ENCODE peak calls at places on chromosome 16, in ten cellular contexts. One of them, this sample, is unnamed.

GRCh38 chr16:51434567-51435198 is 283.6 kb upstream of the SALL1 start:
- DNase-seq in ascending aorta: no peak
- DNase-seq in fibroblast of the aortic adventitia: no peak
- DNase-seq in H9: no peak
- DNase-seq in OCI-LY7: no peak
- DNase-seq in PC-3: no peak
- DNase-seq in uterus: no peak
- DNase-seq in AG09319: no peak
- DNase-seq in astrocyte of the spinal cord: no peak
- DNase-seq in mesothelial cell of epicardium: no peak
- DNase-seq in this sample: no peak

GRCh38 chr16:12771341-12771798 is 32.3 kb downstream of the CPPED1 start:
- DNase-seq in ascending aorta: no peak
- DNase-seq in fibroblast of the aortic adventitia: peak; percentile 33
- DNase-seq in H9: no peak
- DNase-seq in OCI-LY7: no peak
- DNase-seq in PC-3: no peak
- DNase-seq in uterus: no peak
- DNase-seq in AG09319: no peak
- DNase-seq in astrocyte of the spinal cord: peak; percentile 17
- DNase-seq in mesothelial cell of epicardium: no peak
- DNase-seq in this sample: no peak

GRCh38 chr16:85402910-85403692 is 210.0 kb upstream of the GSE1 start:
- DNase-seq in ascending aorta: no peak
- DNase-seq in fibroblast of the aortic adventitia: peak; percentile 43
- DNase-seq in H9: no peak
- DNase-seq in OCI-LY7: no peak
- DNase-seq in PC-3: no peak
- DNase-seq in uterus: peak; percentile 31
- DNase-seq in AG09319: no peak
- DNase-seq in astrocyte of the spinal cord: peak; percentile 36
- DNase-seq in mesothelial cell of epicardium: no peak
- DNase-seq in this sample: no peak

GRCh38 chr16:627458-628239 is 3.1 kb upstream of the WFIKKN1 start:
- DNase-seq in ascending aorta: no peak
- DNase-seq in fibroblast of the aortic adventitia: peak; percentile 18
- DNase-seq in H9: peak; percentile 33
- DNase-seq in OCI-LY7: no peak
- DNase-seq in PC-3: peak; percentile 46
- DNase-seq in uterus: no peak
- DNase-seq in AG09319: no peak
- DNase-seq in astrocyte of the spinal cord: no peak
- DNase-seq in mesothelial cell of epicardium: peak; percentile 27
- DNase-seq in this sample: peak; percentile 57

GRCh38 chr16:73888840-73889577 is 407.6 kb upstream of the PSMD7 start:
- DNase-seq in ascending aorta: no peak
- DNase-seq in fibroblast of the aortic adventitia: no peak
- DNase-seq in H9: no peak
- DNase-seq in OCI-LY7: no peak
- DNase-seq in PC-3: no peak
- DNase-seq in uterus: no peak
- DNase-seq in AG09319: no peak
- DNase-seq in astrocyte of the spinal cord: no peak
- DNase-seq in mesothelial cell of epicardium: no peak
- DNase-seq in this sample: no peak

GRCh38 chr16:46903255-46903905 is 19.2 kb downstream of the GPT2 start:
- DNase-seq in ascending aorta: no peak
- DNase-seq in fibroblast of the aortic adventitia: no peak
- DNase-seq in H9: no peak
- DNase-seq in OCI-LY7: no peak
- DNase-seq in PC-3: no peak
- DNase-seq in uterus: no peak
- DNase-seq in AG09319: no peak
- DNase-seq in astrocyte of the spinal cord: no peak
- DNase-seq in mesothelial cell of epicardium: no peak
- DNase-seq in this sample: no peak

GRCh38 chr16:27759947-27760844 is 210.3 kb downstream of the KATNIP start:
- DNase-seq in ascending aorta: no peak
- DNase-seq in fibroblast of the aortic adventitia: no peak
- DNase-seq in H9: no peak
- DNase-seq in OCI-LY7: no peak
- DNase-seq in PC-3: no peak
- DNase-seq in uterus: no peak
- DNase-seq in AG09319: no peak
- DNase-seq in astrocyte of the spinal cord: no peak
- DNase-seq in mesothelial cell of epicardium: no peak
- DNase-seq in this sample: no peak

GRCh38 chr16:8958344-8958808 is 5.3 kb downstream of the USP7 start:
- DNase-seq in ascending aorta: peak; percentile 72
- DNase-seq in fibroblast of the aortic adventitia: peak; percentile 59
- DNase-seq in H9: no peak
- DNase-seq in OCI-LY7: peak; percentile 33
- DNase-seq in PC-3: peak; percentile 39
- DNase-seq in uterus: peak; percentile 24
- DNase-seq in AG09319: no peak
- DNase-seq in astrocyte of the spinal cord: peak; percentile 42
- DNase-seq in mesothelial cell of epicardium: no peak
- DNase-seq in this sample: no peak

GRCh38 chr16:17026600-17027242 is 444.0 kb downstream of the XYLT1 start:
- DNase-seq in ascending aorta: no peak
- DNase-seq in fibroblast of the aortic adventitia: no peak
- DNase-seq in H9: no peak
- DNase-seq in OCI-LY7: no peak
- DNase-seq in PC-3: no peak
- DNase-seq in uterus: no peak
- DNase-seq in AG09319: no peak
- DNase-seq in astrocyte of the spinal cord: no peak
- DNase-seq in mesothelial cell of epicardium: no peak
- DNase-seq in this sample: no peak

GRCh38 chr16:54545890-54546476 is 259.4 kb upstream of the IRX3 start:
- DNase-seq in ascending aorta: no peak
- DNase-seq in fibroblast of the aortic adventitia: no peak
- DNase-seq in H9: no peak
- DNase-seq in OCI-LY7: no peak
- DNase-seq in PC-3: no peak
- DNase-seq in uterus: no peak
- DNase-seq in AG09319: no peak
- DNase-seq in astrocyte of the spinal cord: no peak
- DNase-seq in mesothelial cell of epicardium: no peak
- DNase-seq in this sample: no peak

GRCh38 chr16:10665166-10665565 is 29.6 kb downstream of the TEKT5 start:
- DNase-seq in ascending aorta: no peak
- DNase-seq in fibroblast of the aortic adventitia: no peak
- DNase-seq in H9: no peak
- DNase-seq in OCI-LY7: no peak
- DNase-seq in PC-3: no peak
- DNase-seq in uterus: no peak
- DNase-seq in AG09319: no peak
- DNase-seq in astrocyte of the spinal cord: no peak
- DNase-seq in mesothelial cell of epicardium: no peak
- DNase-seq in this sample: no peak

GRCh38 chr16:10667239-10667638 is 27.5 kb downstream of the TEKT5 start:
- DNase-seq in ascending aorta: no peak
- DNase-seq in fibroblast of the aortic adventitia: no peak
- DNase-seq in H9: no peak
- DNase-seq in OCI-LY7: no peak
- DNase-seq in PC-3: peak; percentile 22
- DNase-seq in uterus: no peak
- DNase-seq in AG09319: no peak
- DNase-seq in astrocyte of the spinal cord: no peak
- DNase-seq in mesothelial cell of epicardium: no peak
- DNase-seq in this sample: no peak

GRCh38 chr16:10669791-10670190 is 24.9 kb downstream of the TEKT5 start:
- DNase-seq in ascending aorta: no peak
- DNase-seq in fibroblast of the aortic adventitia: no peak
- DNase-seq in H9: no peak
- DNase-seq in OCI-LY7: no peak
- DNase-seq in PC-3: no peak
- DNase-seq in uterus: no peak
- DNase-seq in AG09319: no peak
- DNase-seq in astrocyte of the spinal cord: no peak
- DNase-seq in mesothelial cell of epicardium: no peak
- DNase-seq in this sample: no peak

GRCh38 chr16:10671729-10672128 is 23.0 kb downstream of the TEKT5 start:
- DNase-seq in ascending aorta: no peak
- DNase-seq in fibroblast of the aortic adventitia: no peak
- DNase-seq in H9: no peak
- DNase-seq in OCI-LY7: no peak
- DNase-seq in PC-3: no peak
- DNase-seq in uterus: no peak
- DNase-seq in AG09319: no peak
- DNase-seq in astrocyte of the spinal cord: no peak
- DNase-seq in mesothelial cell of epicardium: no peak
- DNase-seq in this sample: no peak

GRCh38 chr16:10668322-10669045 is 26.2 kb downstream of the TEKT5 start:
- DNase-seq in ascending aorta: no peak
- DNase-seq in fibroblast of the aortic adventitia: peak; percentile 19
- DNase-seq in H9: peak; percentile 77
- DNase-seq in OCI-LY7: peak; percentile 21
- DNase-seq in PC-3: peak; percentile 45
- DNase-seq in uterus: no peak
- DNase-seq in AG09319: no peak
- DNase-seq in astrocyte of the spinal cord: peak; percentile 8
- DNase-seq in mesothelial cell of epicardium: no peak
- DNase-seq in this sample: no peak
- TF ChIP-seq CTCF in ascending aorta: no peak
- TF ChIP-seq CTCF in fibroblast of the aortic adventitia: peak; percentile 55
- TF ChIP-seq CTCF in H9: peak; percentile 75
- TF ChIP-seq CTCF in OCI-LY7: peak; percentile 72
- TF ChIP-seq CTCF in PC-3: peak; percentile 60
- TF ChIP-seq CTCF in uterus: no peak
- TF ChIP-seq CTCF in AG09319: peak; percentile 52
- TF ChIP-seq CTCF in astrocyte of the spinal cord: peak; percentile 69
- TF ChIP-seq CTCF in mesothelial cell of epicardium: no peak
- TF ChIP-seq CTCF in this sample: no peak

DNA sequence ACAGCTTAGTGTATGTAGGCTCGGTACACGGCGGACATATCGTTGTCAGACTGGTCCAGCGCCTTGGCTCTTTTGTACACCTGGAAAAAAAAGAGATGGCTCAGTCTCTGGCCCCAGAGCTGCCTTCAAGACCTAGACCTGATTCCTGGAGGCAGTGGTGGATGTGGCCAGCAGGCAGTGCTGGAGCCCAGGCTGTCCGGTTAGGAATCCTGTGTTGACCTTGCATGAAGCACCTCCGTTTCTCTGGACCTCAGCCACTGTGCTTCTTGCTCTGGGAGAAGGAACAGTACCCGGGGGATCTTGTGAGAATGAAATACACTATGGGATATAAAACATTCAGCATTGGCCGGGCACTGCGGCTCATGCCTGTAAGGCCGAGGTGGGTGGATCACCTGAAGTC is 2.8 kb upstream of the ROGDI start:
- DNase-seq in ascending aorta: no peak
- DNase-seq in fibroblast of the aortic adventitia: no peak
- DNase-seq in H9: no peak
- DNase-seq in OCI-LY7: no peak
- DNase-seq in PC-3: no peak
- DNase-seq in uterus: no peak
- DNase-seq in AG09319: no peak
- DNase-seq in astrocyte of the spinal cord: no peak
- DNase-seq in mesothelial cell of epicardium: no peak
- DNase-seq in this sample: no peak
- TF ChIP-seq CTCF in ascending aorta: no peak
- TF ChIP-seq CTCF in fibroblast of the aortic adventitia: no peak
- TF ChIP-seq CTCF in H9: no peak
- TF ChIP-seq CTCF in OCI-LY7: no peak
- TF ChIP-seq CTCF in PC-3: no peak
- TF ChIP-seq CTCF in uterus: no peak
- TF ChIP-seq CTCF in AG09319: no peak
- TF ChIP-seq CTCF in astrocyte of the spinal cord: no peak
- TF ChIP-seq CTCF in mesothelial cell of epicardium: no peak
- TF ChIP-seq CTCF in this sample: no peak

GRCh38 chr16:13835357-13835756 is 84.6 kb upstream of the ERCC4 start:
- DNase-seq in ascending aorta: no peak
- DNase-seq in fibroblast of the aortic adventitia: no peak
- DNase-seq in H9: no peak
- DNase-seq in OCI-LY7: no peak
- DNase-seq in PC-3: no peak
- DNase-seq in uterus: no peak
- DNase-seq in AG09319: no peak
- DNase-seq in astrocyte of the spinal cord: no peak
- DNase-seq in mesothelial cell of epicardium: no peak
- DNase-seq in this sample: no peak
- TF ChIP-seq CTCF in ascending aorta: no peak
- TF ChIP-seq CTCF in fibroblast of the aortic adventitia: no peak
- TF ChIP-seq CTCF in H9: no peak
- TF ChIP-seq CTCF in OCI-LY7: no peak
- TF ChIP-seq CTCF in PC-3: no peak
- TF ChIP-seq CTCF in uterus: no peak
- TF ChIP-seq CTCF in AG09319: no peak
- TF ChIP-seq CTCF in astrocyte of the spinal cord: no peak
- TF ChIP-seq CTCF in mesothelial cell of epicardium: no peak
- TF ChIP-seq CTCF in this sample: no peak

GRCh38 chr16:65698943-65699342 is 577.1 kb upstream of the CDH11 start:
- DNase-seq in ascending aorta: no peak
- DNase-seq in fibroblast of the aortic adventitia: peak; percentile 87
- DNase-seq in H9: no peak
- DNase-seq in OCI-LY7: no peak
- DNase-seq in PC-3: no peak
- DNase-seq in uterus: no peak
- DNase-seq in AG09319: peak; percentile 61
- DNase-seq in astrocyte of the spinal cord: peak; percentile 25
- DNase-seq in mesothelial cell of epicardium: no peak
- DNase-seq in this sample: no peak

GRCh38 chr16:65697516-65697915 is 575.7 kb upstream of the CDH11 start:
- DNase-seq in ascending aorta: no peak
- DNase-seq in fibroblast of the aortic adventitia: no peak
- DNase-seq in H9: no peak
- DNase-seq in OCI-LY7: no peak
- DNase-seq in PC-3: no peak
- DNase-seq in uterus: no peak
- DNase-seq in AG09319: no peak
- DNase-seq in astrocyte of the spinal cord: no peak
- DNase-seq in mesothelial cell of epicardium: no peak
- DNase-seq in this sample: no peak

GRCh38 chr16:65702707-65703402 is 581.0 kb upstream of the CDH11 start:
- DNase-seq in ascending aorta: no peak
- DNase-seq in fibroblast of the aortic adventitia: peak; percentile 39
- DNase-seq in H9: no peak
- DNase-seq in OCI-LY7: no peak
- DNase-seq in PC-3: no peak
- DNase-seq in uterus: no peak
- DNase-seq in AG09319: no peak
- DNase-seq in astrocyte of the spinal cord: no peak
- DNase-seq in mesothelial cell of epicardium: no peak
- DNase-seq in this sample: no peak

GRCh38 chr16:65700599-65700998 is 578.7 kb upstream of the CDH11 start:
- DNase-seq in ascending aorta: no peak
- DNase-seq in fibroblast of the aortic adventitia: peak; percentile 76
- DNase-seq in H9: no peak
- DNase-seq in OCI-LY7: no peak
- DNase-seq in PC-3: no peak
- DNase-seq in uterus: no peak
- DNase-seq in AG09319: no peak
- DNase-seq in astrocyte of the spinal cord: no peak
- DNase-seq in mesothelial cell of epicardium: no peak
- DNase-seq in this sample: no peak

DNA sequence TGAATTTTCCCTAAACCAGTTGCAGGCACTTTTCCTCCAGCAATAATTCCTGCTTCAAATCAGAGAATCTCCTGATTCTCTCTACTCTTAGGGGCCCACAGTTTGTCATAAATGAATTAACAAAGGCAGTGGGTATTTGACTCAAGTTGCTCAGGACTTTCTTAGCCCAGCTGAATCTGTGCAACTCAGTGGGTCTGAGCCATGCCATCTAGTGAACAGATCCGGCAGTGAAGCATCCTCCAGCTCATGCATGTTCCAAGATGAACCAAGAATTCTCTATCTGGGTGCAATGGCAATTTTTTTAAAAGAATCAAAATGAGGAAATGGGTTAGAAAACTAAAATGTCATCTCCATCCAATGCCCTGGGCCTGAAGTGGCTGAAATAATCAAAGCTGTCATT is 575.2 kb upstream of the CDH11 start:
- DNase-seq in ascending aorta: no peak
- DNase-seq in fibroblast of the aortic adventitia: peak; percentile 43
- DNase-seq in H9: no peak
- DNase-seq in OCI-LY7: no peak
- DNase-seq in PC-3: no peak
- DNase-seq in uterus: no peak
- DNase-seq in AG09319: no peak
- DNase-seq in astrocyte of the spinal cord: no peak
- DNase-seq in mesothelial cell of epicardium: no peak
- DNase-seq in this sample: no peak
- TF ChIP-seq CTCF in ascending aorta: no peak
- TF ChIP-seq CTCF in fibroblast of the aortic adventitia: peak; percentile 39
- TF ChIP-seq CTCF in H9: no peak
- TF ChIP-seq CTCF in OCI-LY7: peak; percentile 31
- TF ChIP-seq CTCF in PC-3: peak; percentile 33
- TF ChIP-seq CTCF in uterus: no peak
- TF ChIP-seq CTCF in AG09319: peak; percentile 25
- TF ChIP-seq CTCF in astrocyte of the spinal cord: peak; percentile 9
- TF ChIP-seq CTCF in mesothelial cell of epicardium: no peak
- TF ChIP-seq CTCF in this sample: no peak